ENCODE peak calls at places on chromosomes 2 and 18, in nine cellular contexts. O is upper lobe of left lung, C is SJSA1, I is thoracic aorta, Z is testis, K is aorta, B is endodermal cell, A is body of pancreas, L is RWPE2. H is an unnamed sample. For H3K4me1 and H3K9me3, the result is how much of the 10 kb centered on the place peaks cover.

GRCh38 chr2:223765221-223765775 is 72.1 kb downstream of the AP1S3 start:
- DNase-seq in C (no peak), A (no peak), Z (no peak), O (no peak), I (no peak), K (no peak), L (no peak), B (no peak), H (no peak)

GRCh38 chr2:46814160-46814559 is 101.4 kb downstream of the MCFD2 start:
- DNase-seq in I (peak), O (no peak), A (peak), L (no peak), B (peak), Z (peak), C (no peak), K (peak), H (peak)

GRCh38 chr2:71001592-71002570 is 7.2 kb upstream of the TEX261 start:
- DNase-seq in L (no peak), A (no peak), I (no peak), C (no peak), K (no peak), Z (no peak), O (peak), B (peak), H (no peak)

GRCh38 chr2:12303181-12304030 is 413.3 kb upstream of the TRIB2 start:
- DNase-seq in O (no peak), B (no peak), A (no peak), Z (no peak), K (no peak), C (peak), I (no peak), L (no peak), H (no peak)

GRCh38 chr2:172865422-172865821 is 129.8 kb downstream of the RAPGEF4 start:
- DNase-seq in L (no peak), B (peak), I (no peak), Z (peak), O (no peak), C (no peak), A (peak), K (no peak), H (no peak)

GRCh38 chr2:109349555-109350430 is 220.8 kb downstream of the SH3RF3 start:
- DNase-seq in I (no peak), Z (no peak), K (peak), B (peak), O (peak), C (no peak), L (no peak), A (no peak), H (no peak)

GRCh38 chr2:88074854-88075292 is 7.2 kb downstream of the SMYD1 start:
- DNase-seq in K (no peak), B (no peak), L (no peak), C (no peak), I (no peak), O (no peak), Z (no peak), A (no peak), H (no peak)

GRCh38 chr2:239669899-239670460 is 269.2 kb upstream of the HDAC4 start:
- DNase-seq in Z (peak), C (no peak), O (peak), A (no peak), L (no peak), B (no peak), I (no peak), K (no peak), H (no peak)

GRCh38 chr2:101988541-101988940 is 3.2 kb upstream of the IL1R2 start:
- DNase-seq in C (no peak), B (no peak), L (no peak), I (no peak), K (no peak), O (peak), Z (no peak), A (no peak), H (no peak)

GRCh38 chr2:37457401-37457901 is 113.0 kb downstream of the QPCT start:
- DNase-seq in B (no peak), C (peak), O (no peak), I (no peak), A (no peak), Z (no peak), L (no peak), K (no peak), H (no peak)

GRCh38 chr18:72738136-72738535 is 129.7 kb downstream of the NETO1 start:
- DNase-seq in L (no peak), A (no peak), B (no peak), Z (no peak), O (no peak), C (no peak), K (no peak), I (no peak), H (no peak)

GRCh38 chr18:11505993-11506392 is 103.4 kb upstream of the SLC35G4 start:
- DNase-seq in A (no peak), L (no peak), Z (no peak), B (no peak), O (no peak), I (no peak), C (no peak), K (no peak), H (no peak)

GRCh38 chr2:158102446-158102845 is 770 bp downstream of the UPP2 start:
- DNase-seq in Z (no peak), A (no peak), K (no peak), O (no peak), B (no peak), I (no peak), C (no peak), L (no peak), H (no peak)

GRCh38 chr2:122749347-122749850 is 993.9 kb downstream of the TSN start:
- DNase-seq in C (no peak), O (no peak), I (no peak), A (no peak), Z (no peak), B (no peak), L (no peak), K (no peak), H (no peak)

GRCh38 chr18:40094441-40094840 is 1860.6 kb upstream of the PIK3C3 start:
- DNase-seq in C (no peak), Z (no peak), L (no peak), B (no peak), K (no peak), I (no peak), O (no peak), A (no peak), H (no peak)

GRCh38 chr18:78457011-78457410 is 522.6 kb upstream of the SALL3 start:
- DNase-seq in C (no peak), O (no peak), B (no peak), I (no peak), Z (no peak), L (no peak), K (no peak), A (no peak), H (no peak)

GRCh38 chr2:79292231-79292785 is 132.8 kb upstream of the REG3A start:
- DNase-seq in L (no peak), Z (no peak), K (no peak), B (no peak), C (no peak), A (no peak), I (no peak), O (no peak), H (no peak)

GRCh38 chr18:3722662-3723433 is 272.9 kb downstream of the TGIF1 start:
- DNase-seq in B (no peak), I (no peak), L (no peak), C (no peak), O (no peak), Z (no peak), K (no peak), A (no peak), H (no peak)

GRCh38 chr2:65539633-65540032 is 107.2 kb upstream of the SPRED2 start:
- DNase-seq in L (no peak), I (no peak), B (no peak), O (no peak), A (no peak), C (no peak), Z (no peak), K (no peak), H (peak)

GRCh38 chr2:238845583-238846480 is 2.1 kb upstream of the TWIST2 start:
- DNase-seq in L (no peak), C (no peak), Z (no peak), A (no peak), O (peak), I (no peak), B (no peak), K (no peak), H (no peak)

GRCh38 chr2:70248810-70249438 is 496 bp upstream of the TIA1 start:
- DNase-seq in L (peak), C (peak), K (peak), B (peak), O (no peak), Z (peak), A (peak), I (peak), H (peak)

GRCh38 chr2:198483046-198483445 is 678.7 kb downstream of the PLCL1 start:
- DNase-seq in O (no peak), B (no peak), L (no peak), I (no peak), K (no peak), C (no peak), Z (no peak), A (no peak), H (no peak)

GRCh38 chr2:229719926-229720652 is 5.7 kb upstream of the DNER start:
- DNase-seq in O (no peak), C (no peak), B (no peak), Z (no peak), K (no peak), L (no peak), A (no peak), I (no peak), H (no peak)

GRCh38 chr18:79682896-79683625 is 3.5 kb downstream of the CTDP1 start:
- DNase-seq in A (no peak), B (peak), K (no peak), O (no peak), L (no peak), C (no peak), Z (no peak), I (no peak), H (no peak)

GRCh38 chr2:135010200-135010942 is 36.9 kb downstream of the MAP3K19 start:
- DNase-seq in Z (no peak), B (no peak), C (no peak), L (no peak), O (no peak), I (no peak), K (no peak), A (no peak), H (no peak)

GRCh38 chr2:10521891-10522448 is 73.8 kb upstream of the ODC1 start:
- DNase-seq in A (no peak), Z (no peak), C (no peak), L (no peak), I (no peak), O (no peak), K (no peak), B (peak), H (no peak)

GRCh38 chr2:179818546-179818945 is 42.9 kb downstream of the ZNF385B start:
- DNase-seq in Z (no peak), C (no peak), B (no peak), I (no peak), O (no peak), A (no peak), L (no peak), K (no peak), H (no peak)

GRCh38 chr2:44929680-44930273 is 11.7 kb upstream of the SIX3 start:
- DNase-seq in K (peak), O (peak), B (peak), I (no peak), Z (no peak), L (no peak), C (no peak), A (no peak), H (no peak)

GRCh38 chr18:76835380-76835779 is 13.0 kb downstream of the ZNF236 start:
- DNase-seq in A (no peak), I (no peak), Z (no peak), B (no peak), L (no peak), O (no peak), K (no peak), C (no peak), H (no peak)

GRCh38 chr2:225027061-225027762 is 15.1 kb downstream of the DOCK10 start:
- DNase-seq in A (no peak), O (no peak), K (no peak), B (no peak), L (no peak), C (no peak), I (no peak), Z (no peak), H (no peak)

GRCh38 chr2:96485751-96486643 is 19.2 kb downstream of the NEURL3 start:
- DNase-seq in B (peak), I (peak), A (peak), C (peak), K (peak), L (no peak), Z (peak), O (peak), H (peak)

GRCh38 chr18:62485684-62486083 is 37.1 kb upstream of the ZCCHC2 start:
- DNase-seq in C (peak), K (no peak), L (peak), O (no peak), B (no peak), I (no peak), Z (no peak), A (no peak), H (no peak)

GRCh38 chr2:217430916-217431576 is 571.2 kb upstream of the TNP1 start:
- DNase-seq in C (no peak), A (no peak), K (no peak), I (no peak), Z (no peak), B (no peak), O (no peak), L (no peak), H (no peak)

GRCh38 chr2:136025057-136025973 is 39.9 kb upstream of the DARS1 start:
- DNase-seq in L (peak), K (peak), O (peak), Z (peak), B (peak), C (peak), I (no peak), A (peak), H (peak)

GRCh38 chr2:32058130-32058529 is 5.2 kb upstream of the SPAST start:
- DNase-seq in Z (no peak), O (no peak), I (no peak), B (no peak), K (no peak), A (no peak), C (no peak), L (no peak), H (no peak)

GRCh38 chr2:246489-247145 is 17.2 kb downstream of the SH3YL1 start:
- DNase-seq in A (peak), Z (peak), I (no peak), L (no peak), O (no peak), B (peak), C (peak), K (no peak), H (no peak)

GRCh38 chr2:18912225-18912888 is 323.0 kb upstream of the NT5C1B start:
- DNase-seq in K (no peak), B (peak), I (no peak), Z (no peak), C (no peak), L (no peak), O (no peak), A (no peak), H (no peak)

GRCh38 chr2:220440731-220441130 is 813.3 kb downstream of the SLC4A3 start:
- DNase-seq in C (no peak), O (no peak), L (no peak), B (no peak), K (no peak), I (no peak), A (no peak), Z (no peak), H (no peak)

GRCh38 chr2:137947714-137948336 is 16.4 kb upstream of the HNMT start:
- DNase-seq in L (no peak), I (peak), B (peak), Z (peak), C (peak), K (peak), A (peak), O (no peak), H (peak)

DNA sequence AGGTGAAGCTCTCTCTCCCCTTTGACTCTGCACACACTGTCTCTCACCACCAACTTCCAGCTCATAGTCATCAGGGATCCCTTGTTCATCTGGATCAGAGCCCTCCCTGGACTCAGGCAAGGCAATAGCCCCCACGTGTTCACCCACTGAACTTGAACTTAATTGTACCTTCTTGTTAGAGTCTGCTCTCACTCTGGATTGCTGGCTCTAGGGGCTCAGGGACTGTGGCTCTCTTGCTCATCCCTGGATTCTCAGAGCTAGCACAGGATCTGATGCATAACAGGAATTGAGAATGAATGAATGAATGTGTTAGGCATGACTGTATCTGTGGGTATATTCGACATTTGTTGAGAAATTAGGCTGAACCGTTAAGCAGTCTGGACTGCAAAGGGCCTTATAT is 16.7 kb upstream of the ASAP2 start:
- DNase-seq in I (no peak), B (no peak), O (no peak), K (no peak), C (no peak), Z (no peak), A (no peak), L (no peak), H (no peak)
- H3K4me1 ChIP-seq in I (half or more), B (under half), O (under half), K (under half), C (under half), Z (under half), A (under half), L (under half), H (under half)

GRCh38 chr2:160087854-160088745 is 25.7 kb upstream of the PLA2R1 start:
- DNase-seq in O (no peak), A (no peak), C (peak), Z (no peak), B (no peak), I (no peak), L (no peak), K (no peak), H (no peak)
- H3K9me3 ChIP-seq in O (half or more), A (under half), C (under half), Z (under half), B (half or more), I (half or more), L (under half), K (under half), H (under half)

GRCh38 chr2:231643494-231643888 is 50.8 kb downstream of the TEX44 start:
- DNase-seq in Z (no peak), A (no peak), L (no peak), K (no peak), C (no peak), I (no peak), B (no peak), O (no peak), H (no peak)
- H3K4me1 ChIP-seq in Z (under half), A (under half), L (under half), K (under half), C (half or more), I (under half), B (under half), O (under half), H (half or more)

DNA sequence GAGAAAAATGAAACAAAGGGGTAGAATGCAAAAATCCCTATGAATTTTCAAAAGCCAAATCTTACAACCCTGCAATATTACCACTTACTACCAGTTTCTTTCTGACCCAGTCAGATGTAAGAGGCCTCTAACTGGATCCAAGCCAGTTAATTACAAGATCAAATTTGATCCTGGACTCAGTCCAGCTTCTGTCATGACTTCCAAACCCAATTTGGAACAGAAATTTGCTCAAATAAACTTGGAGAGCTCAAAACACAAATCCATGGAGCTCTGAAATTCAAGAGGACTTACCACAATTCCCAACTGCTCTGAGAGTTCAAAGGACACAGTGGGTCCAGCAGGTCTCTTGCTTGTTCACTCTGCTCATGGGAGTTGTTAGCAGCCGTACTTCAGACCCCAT is 1271.7 kb upstream of the SLC39A10 start:
- DNase-seq in A (no peak), Z (no peak), O (no peak), I (no peak), L (no peak), B (no peak), K (no peak), C (no peak), H (no peak)
- H3K9me3 ChIP-seq in A (under half), Z (under half), O (under half), I (under half), L (under half), B (half or more), K (under half), C (under half), H (under half)

DNA sequence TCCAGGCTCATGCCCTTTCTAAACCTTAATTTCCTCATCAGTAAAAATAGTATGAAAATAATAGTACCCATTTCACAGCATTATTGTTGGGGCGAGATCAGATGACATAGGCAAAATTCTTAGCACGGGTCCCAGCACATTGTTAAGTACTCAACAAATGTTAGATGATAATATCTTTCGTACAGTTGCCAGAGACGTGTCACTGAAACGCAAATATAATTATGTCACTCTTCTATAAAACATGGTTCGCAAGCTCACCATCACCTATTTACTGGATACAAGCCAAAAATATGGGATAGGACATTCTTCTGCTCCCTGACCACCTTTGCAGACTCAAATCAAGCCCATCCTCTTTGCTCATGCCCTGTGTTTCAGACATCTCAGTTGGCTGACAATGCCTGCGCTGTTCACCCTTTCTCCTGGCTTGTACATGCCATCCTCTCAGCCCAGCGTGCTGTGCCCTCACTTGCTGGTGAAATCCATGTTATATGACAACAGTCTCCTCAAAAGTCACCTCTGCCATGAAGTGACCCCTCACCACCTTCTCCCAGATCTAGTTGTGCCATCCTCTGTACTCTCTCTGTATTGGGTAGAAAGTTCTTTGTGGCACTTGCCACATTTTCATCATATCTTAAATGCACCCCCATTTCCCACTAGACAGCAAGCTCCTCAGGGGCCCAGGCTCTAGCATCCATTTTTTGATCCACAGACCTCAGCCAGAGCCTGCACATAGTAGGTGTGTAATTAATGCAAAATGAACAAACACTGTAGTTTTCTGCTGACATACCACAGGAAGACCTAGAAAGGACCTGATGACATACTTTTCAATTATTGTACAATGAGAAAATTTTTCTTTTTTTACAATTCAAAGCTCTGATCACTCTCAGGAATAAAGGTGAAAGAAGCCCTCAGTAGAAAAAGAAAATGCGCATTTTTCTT is 23.0 kb downstream of the ZEB2 start:
- DNase-seq in A (no peak), O (no peak), B (no peak), K (no peak), I (no peak), C (no peak), L (no peak), Z (no peak), H (no peak)
- H3K4me1 ChIP-seq in A (under half), O (under half), B (under half), K (under half), I (under half), C (under half), L (under half), Z (under half), H (under half)

GRCh38 chr2:215210082-215210481 is 71.7 kb upstream of the ABCA12 start:
- DNase-seq in L (no peak), A (no peak), O (no peak), B (no peak), C (no peak), Z (no peak), K (no peak), I (no peak), H (no peak)
- H3K9me3 ChIP-seq in L (under half), A (under half), O (under half), B (half or more), C (under half), Z (under half), K (under half), I (under half), H (under half)